ENCODE peak calls at places on chromosome 6, in eight cellular contexts. R, U, T, E, X, L, N and Z are unnamed samples.

GRCh38 chr6:11538049-11538798 is 675 bp downstream of the TMEM170B start:
- DNase-seq in T (peak), N (no peak), X (peak), U (peak), L (no peak), R (peak), E (no peak), Z (peak)

GRCh38 chr6:43115365-43115764 is 39.3 kb downstream of the PTK7 start:
- DNase-seq in L (no peak), R (no peak), T (no peak), X (no peak), N (no peak), U (no peak), E (no peak), Z (no peak)

GRCh38 chr6:133447924-133448323 is 206.8 kb downstream of the EYA4 start:
- DNase-seq in X (no peak), L (no peak), U (peak), N (peak), R (no peak), T (no peak), E (peak), Z (no peak)

GRCh38 chr6:3442444-3443220 is 14.2 kb downstream of the SLC22A23 start:
- DNase-seq in N (peak), T (peak), U (peak), L (no peak), X (no peak), E (peak), R (no peak), Z (no peak)

GRCh38 chr6:126153661-126154060 is 167.3 kb downstream of the TRMT11 start:
- DNase-seq in T (no peak), X (no peak), U (peak), L (no peak), E (peak), R (no peak), N (peak), Z (no peak)

GRCh38 chr6:118770112-118770788 is 118.9 kb upstream of the CEP85L start:
- DNase-seq in E (no peak), U (no peak), R (no peak), X (no peak), N (no peak), T (no peak), L (no peak), Z (no peak)

GRCh38 chr6:158064725-158065251 is 83.1 kb downstream of the SYNJ2 start:
- DNase-seq in E (no peak), U (no peak), T (no peak), N (no peak), L (no peak), X (no peak), R (no peak), Z (no peak)

GRCh38 chr6:84583784-84584183 is 180.6 kb downstream of the TBX18 start:
- DNase-seq in U (peak), R (no peak), X (no peak), L (no peak), N (no peak), T (no peak), E (peak), Z (peak)

GRCh38 chr6:158445426-158446085 is 114.3 kb upstream of the TMEM181 start:
- DNase-seq in R (peak), L (no peak), T (no peak), E (no peak), N (peak), U (peak), X (no peak), Z (no peak)

GRCh38 chr6:168093634-168094033 is 14.6 kb upstream of the FRMD1 start:
- DNase-seq in N (no peak), E (no peak), L (no peak), T (no peak), X (peak), R (no peak), U (no peak), Z (no peak)

GRCh38 chr6:56144538-56145324 is 102.6 kb downstream of the COL21A1 start:
- DNase-seq in T (no peak), U (peak), E (peak), L (no peak), R (no peak), X (no peak), N (peak), Z (peak)

GRCh38 chr6:169858293-169858934 is 107.0 kb downstream of the ERMARD start:
- DNase-seq in L (no peak), E (no peak), R (no peak), X (no peak), U (no peak), T (no peak), N (no peak), Z (no peak)

GRCh38 chr6:44730771-44731391 is 343.4 kb downstream of the CDC5L start:
- DNase-seq in R (no peak), L (no peak), N (peak), E (peak), X (no peak), T (peak), U (peak), Z (no peak)

GRCh38 chr6:28589234-28589951 is 63.7 kb downstream of the GPX5 start:
- DNase-seq in R (no peak), U (peak), X (no peak), T (peak), N (peak), L (peak), E (peak), Z (peak)

GRCh38 chr6:34386316-34387137 is 5.9 kb downstream of the NUDT3 start:
- DNase-seq in U (peak), R (no peak), E (peak), T (peak), X (no peak), N (peak), L (no peak), Z (peak)

GRCh38 chr6:137754366-137754765 is 112.7 kb upstream of the TNFAIP3 start:
- DNase-seq in N (no peak), L (no peak), E (no peak), U (no peak), X (no peak), T (no peak), R (no peak), Z (no peak)

GRCh38 chr6:156866181-156866862 is 89.1 kb downstream of the ARID1B start:
- DNase-seq in E (peak), T (peak), X (no peak), N (no peak), R (no peak), L (no peak), U (peak), Z (peak)

GRCh38 chr6:7249946-7250643 is 62.9 kb downstream of the SSR1 start:
- DNase-seq in R (no peak), U (no peak), E (no peak), L (no peak), N (peak), X (no peak), T (no peak), Z (no peak)

GRCh38 chr6:83467620-83468036 is 36.8 kb upstream of the ME1 start:
- DNase-seq in X (no peak), L (no peak), E (no peak), R (no peak), T (no peak), U (no peak), N (no peak), Z (no peak)

GRCh38 chr6:49787176-49787575 is at the start of gene PGK2:
- DNase-seq in X (no peak), L (no peak), E (no peak), T (no peak), R (no peak), U (no peak), N (no peak), Z (no peak)

GRCh38 chr6:56311086-56311485 is 63.7 kb upstream of the COL21A1 start:
- DNase-seq in T (no peak), U (no peak), R (no peak), N (peak), E (no peak), X (no peak), L (no peak), Z (peak)

GRCh38 chr6:21348462-21349195 is 244.9 kb upstream of the SOX4 start:
- DNase-seq in T (peak), L (no peak), R (no peak), X (no peak), N (peak), U (peak), E (peak), Z (peak)

GRCh38 chr6:10223841-10224240 is 191.0 kb downstream of the TFAP2A start:
- DNase-seq in E (no peak), U (no peak), X (no peak), R (no peak), N (no peak), T (no peak), L (no peak), Z (no peak)

GRCh38 chr6:11094411-11094851 is 797 bp downstream of the SMIM13 start:
- DNase-seq in L (peak), E (peak), R (peak), U (peak), T (peak), X (no peak), N (peak), Z (peak)

GRCh38 chr6:151276112-151276745 is 36.5 kb downstream of the AKAP12 start:
- DNase-seq in N (peak), X (no peak), T (peak), L (no peak), R (no peak), E (peak), U (peak), Z (no peak)
- TF ChIP-seq CTCF in N (peak), X (no peak), T (no peak), L (no peak), R (no peak), E (no peak), U (no peak), Z (no peak)

DNA sequence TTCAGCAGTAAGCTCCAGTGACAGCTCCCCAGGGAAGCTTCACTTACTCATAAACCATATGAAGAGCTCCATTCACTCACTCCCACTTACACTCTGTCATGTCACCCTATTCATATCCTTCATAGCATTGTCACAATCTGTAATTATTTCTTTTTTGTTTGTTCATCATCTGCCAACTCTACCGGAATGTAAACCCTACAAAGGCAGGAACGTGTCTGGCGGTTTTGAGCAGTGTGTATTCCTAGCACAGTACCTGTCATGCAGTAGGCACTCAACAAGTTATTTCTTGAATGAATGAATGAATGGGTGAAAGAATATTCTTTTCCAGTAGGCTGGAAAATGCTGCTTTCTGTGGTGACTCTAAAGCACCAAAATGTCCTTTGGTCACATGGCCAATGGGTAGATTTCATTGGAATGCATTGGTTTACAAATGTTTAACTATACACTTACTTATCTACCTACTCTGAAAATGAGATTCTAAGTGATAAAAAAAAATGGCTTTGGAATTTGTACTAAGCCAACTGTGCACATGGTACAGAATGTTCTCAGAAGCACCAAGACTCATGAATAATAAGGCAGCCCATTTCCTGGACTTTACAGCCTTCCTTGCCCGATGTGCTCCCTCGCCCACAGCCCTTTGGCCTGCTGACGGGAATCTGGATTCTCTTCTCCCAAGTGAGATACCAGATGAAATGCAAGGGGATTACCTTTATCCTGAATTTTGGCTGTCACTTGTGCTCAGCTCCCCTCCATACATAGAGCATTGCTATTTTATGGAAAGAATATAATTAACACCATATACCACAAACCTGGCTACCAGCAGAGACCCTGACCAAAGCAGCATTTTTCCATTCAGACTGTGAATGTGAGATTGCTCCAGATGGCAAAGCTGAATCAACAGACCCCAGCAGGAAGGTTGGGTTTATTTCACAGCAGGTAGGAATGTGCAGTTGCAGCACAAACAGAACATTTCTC is 273.3 kb downstream of the ALDH8A1 start:
- DNase-seq in E (peak), T (peak), N (no peak), X (no peak), R (no peak), L (no peak), U (peak), Z (no peak)
- H3K4me3 ChIP-seq in E (no peak), T (no peak), N (no peak), X (no peak), R (no peak), L (no peak), U (no peak), Z (no peak)

DNA sequence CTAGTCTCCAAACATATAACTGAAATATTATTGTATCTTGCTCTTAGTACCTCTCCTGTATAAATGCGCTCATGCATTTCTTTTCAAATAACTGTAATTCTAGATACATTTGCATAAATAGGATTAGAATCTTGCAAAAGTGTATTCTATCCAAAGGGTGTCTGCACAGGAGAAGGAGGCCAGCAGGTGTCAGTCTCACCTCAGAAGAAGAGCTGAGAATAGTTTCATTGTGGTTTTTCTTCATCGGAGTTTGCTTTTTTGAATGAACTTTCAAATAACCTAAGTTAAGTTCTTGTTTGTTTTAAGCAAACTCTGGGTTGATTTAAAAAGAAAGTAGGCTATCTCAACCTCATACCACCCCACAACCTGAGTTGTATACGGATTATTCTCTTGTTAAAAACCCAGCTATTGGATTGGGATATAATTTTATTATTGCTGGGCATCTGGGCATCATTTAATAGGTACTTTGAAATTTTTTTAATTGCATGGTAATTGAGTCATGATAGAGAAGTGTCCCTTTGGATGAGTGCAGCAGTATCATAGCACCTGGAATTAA is 125.0 kb upstream of the MLIP start:
- DNase-seq in R (peak), L (peak), U (peak), N (peak), X (no peak), T (peak), E (peak), Z (peak)
- TF ChIP-seq CTCF in R (peak), L (peak), U (peak), N (peak), X (peak), T (peak), E (peak), Z (peak)

GRCh38 chr6:166509193-166509592 is 77.3 kb downstream of the RAMACL start:
- DNase-seq in R (no peak), N (no peak), L (no peak), E (no peak), T (no peak), X (no peak), U (no peak), Z (no peak)
- H3K4me3 ChIP-seq in R (no peak), N (no peak), L (no peak), E (no peak), T (no peak), X (no peak), U (no peak), Z (no peak)

DNA sequence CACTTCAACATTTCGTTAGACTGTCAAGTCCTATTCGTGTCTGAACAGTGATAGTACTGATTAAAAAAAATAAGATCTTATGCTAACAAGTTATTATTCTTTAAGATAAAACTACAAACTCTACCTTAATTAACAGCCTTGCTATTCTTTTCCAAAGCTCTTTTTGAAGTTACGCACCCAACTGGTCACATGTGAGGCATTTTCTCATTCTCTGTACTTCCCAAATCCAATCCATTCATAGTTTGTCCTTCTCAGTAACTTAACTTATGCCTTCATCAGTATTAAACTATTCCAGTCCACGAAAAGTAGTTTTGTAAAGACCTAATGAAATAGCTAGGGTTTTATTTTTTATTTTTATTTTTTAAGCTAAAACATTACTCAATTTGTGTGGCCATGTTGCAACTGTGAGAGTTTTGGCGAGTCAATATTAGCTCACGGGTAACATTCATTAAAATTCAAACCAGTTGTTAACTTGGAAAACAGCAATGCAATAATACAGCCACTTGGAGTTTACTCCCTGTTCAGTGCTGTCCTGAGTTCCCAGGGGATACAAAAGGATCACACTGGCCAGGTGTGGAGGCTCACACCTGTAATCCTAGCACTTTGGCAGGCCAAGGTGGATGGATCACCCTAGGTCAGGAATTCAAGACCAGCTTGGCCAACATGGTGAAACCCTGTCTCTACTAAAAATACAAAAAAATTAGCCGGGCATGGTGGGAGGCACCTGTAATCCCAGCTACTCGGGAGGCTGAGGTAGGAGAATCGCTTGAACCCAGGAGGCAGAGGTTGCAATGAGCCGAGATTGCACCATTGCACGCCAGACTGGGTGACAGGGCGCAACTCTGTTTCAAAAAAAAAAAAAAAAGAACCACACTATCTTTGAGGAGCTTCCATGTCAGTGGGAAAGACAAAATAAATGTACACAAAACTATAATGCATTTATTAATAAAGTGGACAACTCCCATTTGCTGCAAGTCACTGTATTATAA is 27.9 kb upstream of the EEF1A1 start:
- DNase-seq in N (no peak), T (no peak), L (no peak), U (no peak), X (no peak), E (no peak), R (no peak), Z (no peak)
- TF ChIP-seq CTCF in N (no peak), T (no peak), L (no peak), U (no peak), X (no peak), E (no peak), R (peak), Z (no peak)